ENCODE peak calls at places on chromosomes 13 and 19, in ten cellular contexts. W, I, Z, J, R, N, T, Y, U and K are unnamed samples.

GRCh38 chr13:39044536-39044935 is 6.3 kb downstream of the NHLRC3 start:
- DNase-seq in W (no peak), I (no peak), Z (no peak), J (no peak), R (no peak), N (no peak), T (no peak), Y (no peak), U (no peak), K (peak; percentile 32)

GRCh38 chr19:18629166-18630088 is 7.4 kb upstream of the KLHL26 start:
- DNase-seq in W (peak; percentile 68), I (peak; percentile 48), Z (no peak), J (no peak), R (peak; percentile 53), N (no peak), T (no peak), Y (no peak), U (no peak), K (no peak)

GRCh38 chr13:63288576-63288975 is 1872.9 kb upstream of the PCDH20 start:
- DNase-seq in W (no peak), I (peak; percentile 47), Z (no peak), J (no peak), R (no peak), N (no peak), T (peak; percentile 13), Y (no peak), U (no peak), K (no peak)

GRCh38 chr13:47110833-47111240 is 214.0 kb upstream of the HTR2A start:
- DNase-seq in W (no peak), I (no peak), Z (no peak), J (no peak), R (no peak), N (no peak), T (no peak), Y (no peak), U (no peak), K (no peak)

GRCh38 chr13:25584975-25585374 is 213.2 kb downstream of the ATP8A2 start:
- DNase-seq in W (no peak), I (peak; percentile 1), Z (no peak), J (no peak), R (no peak), N (no peak), T (no peak), Y (no peak), U (no peak), K (no peak)

GRCh38 chr13:76884571-76885202 is 1.5 kb downstream of the KCTD12 start:
- DNase-seq in W (peak; percentile 51), I (peak; percentile 76), Z (no peak), J (no peak), R (no peak), N (peak; percentile 41), T (peak; percentile 23), Y (no peak), U (no peak), K (no peak)

GRCh38 chr19:18860725-18861124 is 29.0 kb downstream of the UPF1 start:
- DNase-seq in W (no peak), I (no peak), Z (no peak), J (no peak), R (no peak), N (peak; percentile 16), T (no peak), Y (no peak), U (no peak), K (no peak)

GRCh38 chr19:7506385-7507328 is 9.2 kb upstream of the ZNF358 start:
- DNase-seq in W (peak; percentile 89), I (peak; percentile 85), Z (no peak), J (peak; percentile 64), R (peak; percentile 38), N (peak; percentile 96), T (peak; percentile 65), Y (peak; percentile 61), U (peak; percentile 57), K (peak; percentile 75)

GRCh38 chr19:30173593-30174356 is 198.4 kb upstream of the ZNF536 start:
- DNase-seq in W (no peak), I (no peak), Z (no peak), J (no peak), R (no peak), N (no peak), T (no peak), Y (no peak), U (no peak), K (no peak)

GRCh38 chr19:12675377-12675776 is 6.3 kb downstream of the DHPS start:
- DNase-seq in W (no peak), I (no peak), Z (no peak), J (no peak), R (no peak), N (no peak), T (no peak), Y (no peak), U (no peak), K (no peak)

GRCh38 chr19:12676928-12677327 is 4.8 kb downstream of the DHPS start:
- DNase-seq in W (no peak), I (no peak), Z (no peak), J (no peak), R (no peak), N (no peak), T (no peak), Y (no peak), U (no peak), K (no peak)

GRCh38 chr19:12672744-12673143 is 6.1 kb downstream of the WDR83 start:
- DNase-seq in W (no peak), I (no peak), Z (no peak), J (no peak), R (no peak), N (no peak), T (no peak), Y (no peak), U (no peak), K (no peak)

GRCh38 chr19:12675940-12676339 is 5.7 kb downstream of the DHPS start:
- DNase-seq in W (no peak), I (no peak), Z (no peak), J (no peak), R (no peak), N (no peak), T (no peak), Y (no peak), U (no peak), K (no peak)

GRCh38 chr19:12676384-12676792 is 5.3 kb downstream of the DHPS start:
- DNase-seq in W (peak; percentile 83), I (peak; percentile 87), Z (peak; percentile 93), J (peak; percentile 98), R (peak; percentile 70), N (peak; percentile 91), T (peak; percentile 64), Y (peak; percentile 74), U (peak; percentile 82), K (peak; percentile 87)
- TF ChIP-seq CTCF in W (peak; percentile 92), I (peak; percentile 84), Z (peak; percentile 73), J (peak; percentile 84), R (peak; percentile 81), N (peak; percentile 82), T (peak; percentile 94), Y (peak; percentile 92), U (peak; percentile 84), K (peak; percentile 86)

GRCh38 chr13:110045202-110045601 is 258.8 kb upstream of the IRS2 start:
- DNase-seq in W (no peak), I (no peak), Z (no peak), J (no peak), R (no peak), N (no peak), T (no peak), Y (no peak), U (no peak), K (no peak)

GRCh38 chr13:110045919-110046318 is 259.5 kb upstream of the IRS2 start:
- DNase-seq in W (no peak), I (no peak), Z (no peak), J (no peak), R (no peak), N (no peak), T (no peak), Y (no peak), U (no peak), K (no peak)

GRCh38 chr13:110042253-110042652 is 255.9 kb upstream of the IRS2 start:
- DNase-seq in W (no peak), I (no peak), Z (no peak), J (no peak), R (no peak), N (no peak), T (no peak), Y (no peak), U (no peak), K (no peak)

GRCh38 chr13:110047511-110047910 is 259.4 kb downstream of the COL4A1 start:
- DNase-seq in W (peak; percentile 99), I (peak; percentile 27), Z (no peak), J (no peak), R (no peak), N (peak; percentile 26), T (peak; percentile 81), Y (peak; percentile 24), U (peak; percentile 84), K (no peak)

GRCh38 chr13:110044521-110045200 is 258.3 kb upstream of the IRS2 start:
- DNase-seq in W (peak; percentile 47), I (peak; percentile 67), Z (no peak), J (no peak), R (no peak), N (no peak), T (peak; percentile 35), Y (no peak), U (no peak), K (no peak)
- TF ChIP-seq CTCF in W (peak; percentile 8), I (peak; percentile 11), Z (no peak), J (no peak), R (no peak), N (no peak), T (no peak), Y (peak; percentile 9), U (no peak), K (no peak)

GRCh38 chr13:100513171-100513570 is 75.4 kb downstream of the GGACT start:
- DNase-seq in W (no peak), I (no peak), Z (no peak), J (no peak), R (no peak), N (no peak), T (peak; percentile 82), Y (no peak), U (no peak), K (no peak)
- TF ChIP-seq CTCF in W (no peak), I (no peak), Z (no peak), J (no peak), R (no peak), N (no peak), T (no peak), Y (no peak), U (no peak), K (no peak)

GRCh38 chr19:52956917-52957316 is 5.8 kb downstream of the ZNF816 start:
- DNase-seq in W (no peak), I (no peak), Z (no peak), J (no peak), R (no peak), N (no peak), T (no peak), Y (no peak), U (no peak), K (no peak)

GRCh38 chr19:52961981-52962380 is 700 bp downstream of the ZNF816 start:
- DNase-seq in W (no peak), I (no peak), Z (no peak), J (no peak), R (no peak), N (no peak), T (no peak), Y (peak; percentile 1), U (no peak), K (no peak)

GRCh38 chr19:52957591-52957990 is 5.1 kb downstream of the ZNF816 start:
- DNase-seq in W (no peak), I (no peak), Z (no peak), J (no peak), R (no peak), N (no peak), T (no peak), Y (no peak), U (no peak), K (no peak)

GRCh38 chr19:52962394-52963228 is at the start of gene ZNF816:
- DNase-seq in W (peak; percentile 97), I (peak; percentile 98), Z (peak; percentile 99), J (peak; percentile 97), R (peak; percentile 98), N (peak; percentile 100), T (peak; percentile 97), Y (peak; percentile 96), U (peak; percentile 98), K (peak; percentile 99)

GRCh38 chr19:52959613-52960295 is 2.9 kb downstream of the ZNF816 start:
- DNase-seq in W (no peak), I (no peak), Z (no peak), J (no peak), R (no peak), N (no peak), T (no peak), Y (no peak), U (no peak), K (no peak)
- TF ChIP-seq CTCF in W (no peak), I (no peak), Z (no peak), J (no peak), R (no peak), N (no peak), T (no peak), Y (no peak), U (no peak), K (no peak)